ENCODE peak calls at places on chromosomes 11 and 22, in five cellular contexts. J is immature natural killer cell, L is aorta, K is NCI-H1417 treated with DMSO at 0.1 percent for 48 hours, Y is left ventricle myocardium inferior. H is an unnamed sample.
A peak's percentile ranks its signal among the peaks of the same experiment; 100 is the strongest.

GRCh38 chr22:41831828-41832552 is 915 bp upstream of the SREBF2 start:
- DNase-seq in J (no peak), L (no peak), K (no peak), Y (no peak), H (no peak)

GRCh38 chr11:73291781-73292180 is 16.3 kb upstream of the ARHGEF17 start:
- DNase-seq in J (no peak), L (peak; percentile 60), K (no peak), Y (no peak), H (no peak)

GRCh38 chr11:26522912-26523610 is 49.0 kb downstream of the MUC15 start:
- DNase-seq in J (no peak), L (no peak), K (no peak), Y (no peak), H (no peak)

GRCh38 chr22:49551446-49551845 is 276.2 kb downstream of the BRD1 start:
- DNase-seq in J (no peak), L (peak; percentile 55), K (no peak), Y (no peak), H (peak; percentile 22)

GRCh38 chr11:34028407-34028804 is 23.1 kb upstream of the CAPRIN1 start:
- DNase-seq in J (no peak), L (no peak), K (no peak), Y (peak; percentile 33), H (peak; percentile 60)

GRCh38 chr11:24064309-24064903 is 432.4 kb upstream of the LUZP2 start:
- DNase-seq in J (no peak), L (no peak), K (no peak), Y (no peak), H (no peak)

GRCh38 chr22:41560095-41560487 is 719 bp upstream of the CSDC2 start:
- DNase-seq in J (no peak), L (no peak), K (no peak), Y (no peak), H (no peak)

GRCh38 chr11:78339483-78339882 is 78.1 kb downstream of the GAB2 start:
- DNase-seq in J (no peak), L (no peak), K (peak; percentile 90), Y (no peak), H (no peak)

GRCh38 chr22:20437253-20438065 is at the start of gene SCARF2:
- DNase-seq in J (no peak), L (peak; percentile 91), K (no peak), Y (peak; percentile 71), H (peak; percentile 74)

GRCh38 chr11:398826-399225 is 4.8 kb downstream of the PKP3 start:
- DNase-seq in J (no peak), L (no peak), K (no peak), Y (no peak), H (no peak)

GRCh38 chr22:29351891-29352290 is 36.4 kb upstream of the RASL10A start:
- DNase-seq in J (no peak), L (no peak), K (no peak), Y (no peak), H (no peak)

H was measured in Right ventricle myocardium superior.